ENCODE peak calls at places on chromosome 13, in seven cellular contexts. T, V, X, U, B, Y and K are unnamed samples.

GRCh38 chr13:36887758-36888521 is 32.1 kb downstream of the SMAD9 start:
- DNase-seq in T (no peak), V (no peak), X (no peak), U (peak; percentile 35), B (no peak), Y (peak; percentile 31), K (no peak)

GRCh38 chr13:64052526-64052925 is 2636.9 kb upstream of the PCDH20 start:
- DNase-seq in T (no peak), V (no peak), X (no peak), U (no peak), B (no peak), Y (no peak), K (no peak)

GRCh38 chr13:50127726-50128291 is 112.6 kb downstream of the KCNRG start:
- DNase-seq in T (peak; percentile 59), V (no peak), X (no peak), U (peak; percentile 56), B (no peak), Y (peak; percentile 77), K (no peak)

GRCh38 chr13:26861951-26862350 is 101.4 kb upstream of the GPR12 start:
- DNase-seq in T (no peak), V (no peak), X (no peak), U (no peak), B (no peak), Y (no peak), K (no peak)

GRCh38 chr13:21849323-21849722 is 178.4 kb downstream of the FGF9 start:
- DNase-seq in T (no peak), V (no peak), X (peak; percentile 43), U (peak; percentile 45), B (no peak), Y (peak; percentile 79), K (no peak)

GRCh38 chr13:77832339-77833100 is 86.1 kb downstream of the EDNRB start:
- DNase-seq in T (no peak), V (no peak), X (peak; percentile 6), U (no peak), B (no peak), Y (no peak), K (no peak)

GRCh38 chr13:33349996-33350826 is 64.7 kb upstream of the STARD13 start:
- DNase-seq in T (peak; percentile 84), V (peak; percentile 70), X (peak; percentile 39), U (peak; percentile 32), B (peak; percentile 68), Y (peak; percentile 51), K (peak; percentile 65)

GRCh38 chr13:76481738-76482137 is 404.5 kb downstream of the KCTD12 start:
- DNase-seq in T (no peak), V (no peak), X (no peak), U (no peak), B (no peak), Y (no peak), K (no peak)

GRCh38 chr13:49995535-49996165 is 1.2 kb upstream of the TRIM13 start:
- DNase-seq in T (no peak), V (no peak), X (no peak), U (no peak), B (no peak), Y (peak; percentile 49), K (no peak)

GRCh38 chr13:24842533-24843278 is 78.7 kb downstream of the RNF17 start:
- DNase-seq in T (no peak), V (no peak), X (no peak), U (no peak), B (no peak), Y (no peak), K (no peak)

GRCh38 chr13:96677029-96677428 is 317.2 kb downstream of the OXGR1 start:
- DNase-seq in T (no peak), V (no peak), X (no peak), U (no peak), B (no peak), Y (no peak), K (no peak)

DNA sequence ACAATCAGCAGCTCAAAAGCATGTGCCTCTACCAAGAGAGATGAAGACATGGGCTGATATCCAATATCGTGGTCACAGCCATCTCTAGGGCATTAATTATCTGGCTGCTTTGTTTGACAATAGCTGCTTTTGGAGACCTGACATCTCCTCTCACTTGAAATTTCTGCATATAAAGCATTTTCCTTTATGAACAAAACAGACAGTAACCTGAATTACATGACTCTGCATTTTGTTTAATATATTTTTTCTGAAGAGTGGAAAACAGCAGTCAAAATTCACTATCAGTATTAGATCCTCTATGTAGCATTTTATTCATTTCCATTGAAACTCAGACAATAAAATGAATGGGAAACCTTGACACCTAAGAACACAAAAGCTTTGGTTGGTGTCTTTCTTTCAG is 42.4 kb upstream of the ESD start:
- DNase-seq in T (no peak), V (no peak), X (no peak), U (no peak), B (no peak), Y (no peak), K (no peak)
- H3K4me1 ChIP-seq in T (no peaks in the 10 kb centered on the region), V (no peaks in the 10 kb centered on the region), X (no peaks in the 10 kb centered on the region), U (no peaks in the 10 kb centered on the region), B (no peaks in the 10 kb centered on the region), Y (no peaks in the 10 kb centered on the region), K (no peaks in the 10 kb centered on the region)

GRCh38 chr13:23715762-23716235 is 145.6 kb downstream of the TNFRSF19 start:
- DNase-seq in T (no peak), V (no peak), X (no peak), U (peak; percentile 75), B (no peak), Y (peak; percentile 74), K (no peak)
- TF ChIP-seq CTCF in T (peak; percentile 22), V (no peak), X (peak; percentile 25), U (peak; percentile 72), B (peak; percentile 38), Y (peak; percentile 83), K (peak; percentile 45)

GRCh38 chr13:30738946-30739528 is 3.7 kb downstream of the ALOX5AP start:
- DNase-seq in T (no peak), V (no peak), X (no peak), U (no peak), B (no peak), Y (no peak), K (no peak)
- H3K4me1 ChIP-seq in T (no peaks in the 10 kb centered on the region), V (no peaks in the 10 kb centered on the region), X (peaks cover 24% of the 10 kb centered on the region), U (no peaks in the 10 kb centered on the region), B (peaks cover 11% of the 10 kb centered on the region), Y (peaks cover 4% of the 10 kb centered on the region), K (peaks cover 13% of the 10 kb centered on the region)

GRCh38 chr13:83733293-83733692 is 149.0 kb downstream of the SLITRK1 start:
- DNase-seq in T (no peak), V (no peak), X (no peak), U (no peak), B (no peak), Y (no peak), K (no peak)

GRCh38 chr13:83731113-83731512 is 151.2 kb downstream of the SLITRK1 start:
- DNase-seq in T (no peak), V (no peak), X (no peak), U (no peak), B (no peak), Y (no peak), K (no peak)

GRCh38 chr13:83730674-83731073 is 151.6 kb downstream of the SLITRK1 start:
- DNase-seq in T (no peak), V (no peak), X (no peak), U (no peak), B (no peak), Y (peak; percentile 2), K (no peak)

GRCh38 chr13:83738407-83738806 is 143.9 kb downstream of the SLITRK1 start:
- DNase-seq in T (no peak), V (no peak), X (no peak), U (no peak), B (no peak), Y (no peak), K (no peak)

DNA sequence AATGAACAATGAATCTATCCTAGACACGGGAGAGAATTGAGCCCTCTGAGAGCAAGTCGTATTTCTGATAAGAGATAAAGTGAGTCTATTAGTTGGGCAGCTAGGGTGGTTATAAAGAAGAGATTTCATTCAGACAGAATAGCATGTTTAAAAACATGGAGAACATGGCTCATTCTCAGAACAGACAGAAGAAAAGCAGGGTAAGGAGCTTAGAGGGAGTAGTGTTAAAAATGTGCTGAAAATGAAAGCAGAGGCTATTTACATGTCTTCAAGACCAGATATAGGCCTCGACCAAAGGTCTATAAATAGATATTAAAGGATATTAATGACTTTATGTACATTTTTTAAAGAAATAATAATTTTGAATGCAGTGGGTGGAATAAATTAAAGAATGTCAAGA is 149.5 kb downstream of the SLITRK1 start:
- DNase-seq in T (no peak), V (no peak), X (no peak), U (no peak), B (no peak), Y (no peak), K (no peak)
- TF ChIP-seq CTCF in T (no peak), V (no peak), X (no peak), U (no peak), B (no peak), Y (no peak), K (no peak)

GRCh38 chr13:113855931-113856715 is 7.8 kb downstream of the GAS6 start:
- DNase-seq in T (peak; percentile 63), V (no peak), X (no peak), U (no peak), B (no peak), Y (no peak), K (no peak)

GRCh38 chr13:113855012-113855921 is 8.6 kb downstream of the GAS6 start:
- DNase-seq in T (peak; percentile 74), V (no peak), X (no peak), U (peak; percentile 16), B (no peak), Y (no peak), K (peak; percentile 52)

GRCh38 chr13:113859311-113860050 is 4.4 kb downstream of the GAS6 start:
- DNase-seq in T (no peak), V (no peak), X (no peak), U (peak; percentile 19), B (no peak), Y (no peak), K (no peak)

GRCh38 chr13:113856716-113857065 is 7.2 kb downstream of the GAS6 start:
- DNase-seq in T (peak; percentile 70), V (no peak), X (peak; percentile 78), U (peak; percentile 20), B (no peak), Y (no peak), K (no peak)

DNA sequence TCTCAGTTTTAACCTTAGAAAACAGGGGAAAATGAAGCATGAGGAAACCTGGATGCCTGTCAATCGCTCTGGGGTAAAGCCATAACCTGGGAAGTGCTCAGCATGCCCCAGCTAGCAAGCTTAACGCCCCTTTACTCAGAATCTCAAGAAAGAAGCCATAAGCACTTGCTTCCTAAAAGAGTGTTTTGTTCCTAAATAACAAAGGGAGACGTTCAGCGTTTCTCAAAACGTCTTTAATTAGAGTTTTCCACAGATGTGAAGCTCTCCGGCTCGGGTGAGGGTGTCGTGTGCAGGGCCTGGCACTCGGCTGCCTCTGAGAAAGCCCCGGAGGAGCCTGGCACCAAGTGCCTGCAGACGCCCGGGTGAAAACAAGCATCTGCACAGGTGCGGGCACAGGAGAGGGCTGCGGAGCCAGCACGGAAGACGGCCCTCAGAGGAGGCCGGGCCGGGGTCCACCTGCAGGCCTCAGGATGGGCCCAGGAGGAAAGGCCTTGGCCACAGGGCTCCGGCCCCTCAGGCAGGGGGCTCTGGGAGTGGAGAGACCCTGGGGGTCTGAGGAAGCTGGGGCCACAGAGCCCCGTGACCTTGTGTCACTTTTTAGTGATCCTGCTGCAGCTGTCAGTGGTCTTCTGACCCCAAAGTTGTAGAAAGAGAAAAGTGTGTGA is 6.2 kb downstream of the GAS6 start:
- DNase-seq in T (no peak), V (no peak), X (no peak), U (peak; percentile 28), B (no peak), Y (no peak), K (no peak)
- H3K4me1 ChIP-seq in T (peaks cover 88% of the 10 kb centered on the region), V (peaks cover 64% of the 10 kb centered on the region), X (peaks cover 65% of the 10 kb centered on the region), U (peaks cover 14% of the 10 kb centered on the region), B (peaks cover 87% of the 10 kb centered on the region), Y (peaks cover 31% of the 10 kb centered on the region), K (peaks cover 89% of the 10 kb centered on the region)